ENCODE peak calls at places on chromosomes 11 and 22, in ten cellular contexts. C is bronchial epithelial cell, G is body of pancreas, F is fibroblast of the aortic adventitia, P is MM.1S, K is neural progenitor cell, L is dorsolateral prefrontal cortex, Z is GM23338, V is A549, H is brain microvascular endothelial cell. I is an unnamed sample.

GRCh38 chr11:74307409-74307808 is 4.0 kb downstream of the P4HA3 start:
- DNase-seq in C (no peak), F (peak; percentile 87), V (no peak), L (no peak), Z (no peak), K (no peak), G (no peak), P (no peak), H (peak; percentile 75), I (peak; percentile 60)

GRCh38 chr22:37223965-37224551 is 11.8 kb upstream of the SSTR3 start:
- DNase-seq in C (no peak), Z (no peak), V (no peak), G (no peak), L (no peak), K (no peak), P (peak; percentile 71), H (no peak), F (no peak), I (no peak)

GRCh38 chr11:69560141-69560790 is 78.8 kb downstream of the LINC01488 start:
- DNase-seq in C (no peak), F (no peak), G (no peak), K (no peak), H (no peak), L (no peak), P (no peak), V (no peak), Z (no peak), I (no peak)

GRCh38 chr11:27471588-27472397 is 797 bp downstream of the LGR4 start:
- DNase-seq in K (peak; percentile 73), Z (peak; percentile 58), P (peak; percentile 24), G (peak; percentile 64), F (no peak), H (no peak), V (peak; percentile 38), C (no peak), L (peak; percentile 39), I (no peak)

GRCh38 chr11:88231894-88232482 is 56.7 kb upstream of the RAB38 start:
- DNase-seq in K (peak; percentile 48), Z (peak; percentile 76), C (peak; percentile 42), P (peak; percentile 14), G (no peak), H (peak; percentile 37), V (peak; percentile 7), L (no peak), F (peak; percentile 75), I (peak; percentile 57)

GRCh38 chr22:29625090-29625825 is 21.8 kb downstream of the NF2 start:
- DNase-seq in G (peak; percentile 58), Z (peak; percentile 61), C (peak; percentile 64), K (peak; percentile 62), P (peak; percentile 48), H (peak; percentile 68), L (peak; percentile 50), V (peak; percentile 69), F (no peak), I (peak; percentile 89)

GRCh38 chr22:36356708-36357694 is 30.8 kb downstream of the MYH9 start:
- DNase-seq in G (no peak), F (no peak), K (no peak), P (no peak), Z (no peak), C (peak; percentile 51), L (no peak), H (no peak), V (no peak), I (no peak)

GRCh38 chr22:46010951-46011626 is 34.1 kb upstream of the WNT7B start:
- DNase-seq in G (no peak), P (no peak), F (no peak), Z (no peak), C (no peak), H (no peak), V (no peak), K (no peak), L (peak; percentile 79), I (no peak)

GRCh38 chr22:42769574-42770447 is 49.1 kb upstream of the A4GALT start:
- DNase-seq in L (no peak), F (peak; percentile 91), G (peak; percentile 64), V (peak; percentile 51), Z (no peak), K (peak; percentile 1), P (no peak), H (peak; percentile 90), C (peak; percentile 62), I (peak; percentile 95)

GRCh38 chr22:19810381-19811141 is 44.1 kb downstream of the GNB1L start:
- DNase-seq in H (peak; percentile 32), C (no peak), P (no peak), V (no peak), G (peak; percentile 6), Z (no peak), L (peak; percentile 15), K (peak; percentile 31), F (peak; percentile 80), I (peak; percentile 42)

DNA sequence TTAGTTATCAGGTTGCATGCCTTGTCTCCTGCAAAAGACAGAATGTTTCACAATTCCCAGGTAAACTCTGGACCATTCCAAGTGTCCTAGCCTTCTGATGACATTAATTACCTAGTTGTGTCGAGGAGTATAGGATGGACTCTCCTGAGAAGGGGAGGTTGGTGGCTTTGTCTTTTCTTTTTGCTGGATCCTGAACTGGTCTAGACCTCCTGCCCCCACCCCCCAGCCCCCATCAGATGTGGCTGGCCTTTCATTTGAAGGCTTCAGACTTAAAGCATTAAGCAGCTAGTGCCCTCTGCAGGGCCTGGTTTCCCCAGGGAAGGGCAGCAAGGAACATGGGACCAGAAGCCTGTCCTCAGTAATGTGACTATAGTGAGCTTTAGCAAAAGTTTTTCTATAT is 9.7 kb downstream of the MCAM start:
- DNase-seq in Z (peak; percentile 48), H (no peak), K (peak; percentile 67), P (no peak), C (no peak), L (no peak), V (no peak), G (no peak), F (no peak), I (no peak)
- TF ChIP-seq CTCF in Z (no peak), H (peak; percentile 44), K (peak; percentile 53), P (no peak), C (no peak), L (peak; percentile 15), V (no peak), G (no peak), F (no peak), I (no peak)

GRCh38 chr22:41429232-41429945 is 17.2 kb downstream of the TOB2 start:
- DNase-seq in V (no peak), L (peak; percentile 42), H (no peak), C (peak; percentile 69), F (no peak), P (no peak), Z (no peak), K (no peak), G (no peak), I (no peak)
- H3K4me3 ChIP-seq in V (no peak overlapping the region), L (no peak overlapping the region), H (no peak overlapping the region), C (no peak overlapping the region), F (no peak overlapping the region), P (no peak overlapping the region), Z (no peak overlapping the region), K (no peak overlapping the region), G (no peak overlapping the region), I (no peak overlapping the region)

GRCh38 chr11:119371778-119372182 is 9.7 kb downstream of the USP2 start:
- DNase-seq in L (no peak), G (no peak), F (no peak), P (no peak), K (no peak), Z (no peak), C (peak; percentile 59), H (no peak), V (peak; percentile 39), I (no peak)
- TF ChIP-seq CTCF in L (peak; percentile 56), G (no peak), F (no peak), P (no peak), K (peak; percentile 11), Z (no peak), C (peak; percentile 59), H (peak; percentile 39), V (peak; percentile 11), I (peak; percentile 11)

DNA sequence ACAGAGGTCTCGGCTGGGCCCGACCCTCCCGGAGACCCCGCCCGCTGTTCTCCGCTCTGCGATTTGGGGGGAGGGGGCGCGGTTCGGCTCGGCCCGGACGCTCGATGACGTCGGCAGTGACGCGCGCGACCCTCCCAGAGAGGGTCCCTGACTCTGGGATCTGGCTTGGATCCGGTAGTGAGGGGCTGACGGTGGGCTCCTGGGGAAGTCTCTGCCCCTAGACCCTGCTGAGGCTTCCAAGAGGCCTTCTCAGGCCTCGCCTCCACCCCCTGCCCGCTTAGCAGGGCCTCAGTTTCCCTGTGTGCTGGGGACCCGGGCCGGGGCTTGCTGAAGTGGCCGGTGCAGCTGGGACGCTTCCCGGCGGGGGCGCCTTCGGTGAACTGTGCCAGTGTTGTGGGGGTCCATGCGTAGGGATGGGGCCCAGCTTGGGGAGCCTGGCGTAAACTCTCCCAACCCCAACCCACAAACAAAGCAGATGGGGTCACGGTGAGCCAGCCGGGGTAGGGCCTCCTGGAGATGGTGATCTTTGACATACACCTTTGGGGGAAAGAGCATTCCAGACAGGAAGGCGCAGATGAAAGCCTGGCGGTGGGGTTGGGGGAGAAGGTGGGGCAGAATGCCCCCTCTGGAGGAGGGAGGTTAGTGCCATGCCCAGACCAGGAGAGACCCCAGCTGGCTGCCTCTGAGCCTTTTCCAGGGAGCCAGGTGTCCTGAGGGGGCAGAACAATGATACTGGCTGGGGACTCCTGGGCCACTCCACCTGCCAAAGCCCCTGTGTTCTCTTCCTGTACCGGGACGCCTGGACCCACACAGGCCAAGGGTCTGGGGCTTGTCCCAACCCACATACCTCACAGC is 1.0 kb downstream of the B4GALNT4 start:
- DNase-seq in Z (peak; percentile 82), L (no peak), H (no peak), G (no peak), K (peak; percentile 82), F (no peak), C (no peak), P (no peak), V (no peak), I (no peak)
- H3K4me3 ChIP-seq in Z (peak overlapping the region; percentile 87), L (peak overlapping the region; percentile 74), H (peak overlapping the region; percentile 27), G (no peak overlapping the region), K (peak overlapping the region; percentile 81), F (peak overlapping the region; percentile 64), C (peak overlapping the region; percentile 42), P (no peak overlapping the region), V (peak overlapping the region; percentile 60), I (no peak overlapping the region)

GRCh38 chr22:50057292-50057867 is 718 bp downstream of the TTLL8 start:
- DNase-seq in L (no peak), H (no peak), Z (no peak), F (no peak), P (no peak), C (no peak), K (no peak), G (no peak), V (no peak), I (no peak)
- TF ChIP-seq CTCF in L (no peak), H (no peak), Z (no peak), F (no peak), P (no peak), C (no peak), K (no peak), G (no peak), V (no peak), I (no peak)